ENCODE peak calls at places on chromosomes 5 and 9, in ten cellular contexts. R is stimulated activated CD8-positive, alpha-beta memory T cell treated with anti-CD3 and anti-CD28 coated beads, Interleukin-12 subunit alpha, Interleukin-12 subunit beta, amount 100 ng/mL, for 1 hour; J is astrocyte of the spinal cord; E is GM04504; A is coronary artery; X is fibroblast of lung; L is NCI-H774; I is right atrium auricular region; C is activated T-helper 9 cell treated with anti-CD3 and anti-CD28 coated beads, Interleukin-2, amount 50 U/mL, for 16 hours; F is progenitor cell of endocrine pancreas. N is an unnamed sample.

GRCh38 chr5:98060148-98060547 is 713.3 kb upstream of the RGMB start:
- DNase-seq in L (no peak), F (no peak), A (no peak), J (no peak), R (no peak), X (no peak), C (no peak), I (no peak), E (no peak), N (no peak)

GRCh38 chr5:172114875-172115422 is 73.1 kb downstream of the STK10 start:
- DNase-seq in A (no peak), R (peak; percentile 53), L (no peak), F (no peak), E (no peak), C (peak; percentile 67), I (no peak), X (no peak), J (no peak), N (peak; percentile 49)

GRCh38 chr5:2754621-2755370 is 3.3 kb upstream of the IRX2 start:
- DNase-seq in I (peak; percentile 48), R (no peak), J (no peak), C (no peak), L (no peak), E (no peak), F (no peak), A (peak; percentile 49), X (no peak), N (no peak)

GRCh38 chr5:64767959-64768357 is 533 bp downstream of the SREK1IP1 start:
- DNase-seq in E (peak; percentile 17), I (no peak), R (no peak), F (no peak), A (peak; percentile 69), C (no peak), L (no peak), X (peak; percentile 32), J (peak; percentile 56), N (peak; percentile 33)

GRCh38 chr9:135035781-135036760 is 51.4 kb upstream of the OLFM1 start:
- DNase-seq in R (no peak), I (no peak), A (peak; percentile 12), X (no peak), E (no peak), C (no peak), F (no peak), J (no peak), L (no peak), N (no peak)

GRCh38 chr5:123035320-123035949 is 1.1 kb downstream of the PPIC start:
- DNase-seq in C (no peak), X (peak; percentile 48), E (peak; percentile 7), A (peak; percentile 78), R (no peak), L (peak; percentile 48), I (peak; percentile 67), J (peak; percentile 25), F (no peak), N (peak; percentile 70)

GRCh38 chr9:135017916-135018915 is 69.3 kb upstream of the OLFM1 start:
- DNase-seq in R (no peak), F (no peak), X (no peak), L (no peak), J (no peak), E (no peak), I (no peak), A (no peak), C (no peak), N (no peak)

GRCh38 chr5:132060501-132061161 is at the start of gene IL3:
- DNase-seq in J (no peak), X (no peak), L (no peak), A (no peak), F (no peak), R (no peak), C (no peak), E (no peak), I (peak; percentile 50), N (no peak)

GRCh38 chr5:125196479-125197183 is 450.2 kb upstream of the ZNF608 start:
- DNase-seq in J (no peak), F (no peak), A (no peak), C (no peak), E (no peak), L (peak; percentile 30), I (no peak), R (no peak), X (peak; percentile 11), N (no peak)

GRCh38 chr5:102638316-102638715 is 116.8 kb upstream of the PAM start:
- DNase-seq in A (no peak), F (no peak), J (no peak), C (no peak), I (no peak), E (no peak), R (no peak), L (no peak), X (peak; percentile 8), N (no peak)

GRCh38 chr9:93020785-93021670 is 37.5 kb upstream of the SUSD3 start:
- DNase-seq in X (peak; percentile 7), L (no peak), J (peak; percentile 47), I (no peak), C (no peak), R (no peak), A (no peak), E (no peak), F (no peak), N (no peak)

GRCh38 chr9:136019681-136020060 is 58.5 kb upstream of the UBAC1 start:
- DNase-seq in L (no peak), F (no peak), R (no peak), J (no peak), I (no peak), A (no peak), C (no peak), X (no peak), E (no peak), N (no peak)

GRCh38 chr5:77180167-77181081 is 30.1 kb upstream of the PDE8B start:
- DNase-seq in A (no peak), J (no peak), C (no peak), X (peak; percentile 14), F (no peak), I (no peak), E (no peak), L (no peak), R (no peak), N (peak; percentile 31)

GRCh38 chr9:94984891-94985476 is 258.5 kb downstream of the AOPEP start:
- DNase-seq in I (no peak), L (no peak), E (no peak), C (no peak), A (no peak), R (no peak), X (no peak), F (no peak), J (no peak), N (no peak)

GRCh38 chr9:122206118-122207046 is 22.4 kb downstream of the LHX6 start:
- DNase-seq in F (no peak), I (no peak), X (peak; percentile 89), A (no peak), C (no peak), J (peak; percentile 76), R (no peak), E (peak; percentile 42), L (no peak), N (no peak)

GRCh38 chr5:82168294-82168693 is 109.9 kb downstream of the RPS23 start:
- DNase-seq in L (no peak), F (no peak), C (no peak), X (peak; percentile 46), A (no peak), R (no peak), I (no peak), E (no peak), J (no peak), N (no peak)

GRCh38 chr5:43037929-43038510 is 2.1 kb downstream of the ANXA2R start:
- DNase-seq in C (no peak), J (peak; percentile 94), F (no peak), R (no peak), L (no peak), E (no peak), I (no peak), A (no peak), X (peak; percentile 91), N (peak; percentile 28)

GRCh38 chr5:135308245-135308644 is 90.8 kb downstream of the MACROH2A1 start:
- DNase-seq in I (no peak), E (no peak), F (no peak), X (peak; percentile 58), A (no peak), L (no peak), C (no peak), R (no peak), J (peak; percentile 39), N (no peak)

GRCh38 chr9:27179245-27179870 is 70.3 kb downstream of the TEK start:
- DNase-seq in C (no peak), A (no peak), R (no peak), E (no peak), X (peak; percentile 64), L (no peak), F (no peak), I (no peak), J (peak; percentile 53), N (no peak)

GRCh38 chr5:123044926-123045617 is 8.5 kb upstream of the PPIC start:
- DNase-seq in I (no peak), R (no peak), C (no peak), E (no peak), F (no peak), L (no peak), J (no peak), X (no peak), A (no peak), N (no peak)